ENCODE peak calls at places on chromosomes 16 and 17, in four cellular contexts. A is right cardiac atrium; L is IMR-90; B is CD4-positive, alpha-beta memory T cell. D is an unnamed sample. For H3K4me1, the result is how much of the 10 kb centered on the place peaks cover.

GRCh38 chr17:38556234-38556633 is 49.5 kb downstream of the SRCIN1 start:
- DNase-seq in A (no peak), L (no peak), B (no peak), D (no peak)

GRCh38 chr16:1906846-1907165 is 11.4 kb downstream of the HS3ST6 start:
- DNase-seq in A (no peak), L (no peak), B (no peak), D (no peak)

GRCh38 chr17:9002610-9003354 is 18.5 kb upstream of the NTN1 start:
- DNase-seq in A (peak), L (no peak), B (no peak), D (no peak)

GRCh38 chr16:25747160-25747758 is 55.5 kb downstream of the HS3ST4 start:
- DNase-seq in A (no peak), L (no peak), B (no peak), D (peak)

GRCh38 chr16:65178151-65178550 is 56.3 kb upstream of the CDH11 start:
- DNase-seq in A (no peak), L (peak), B (no peak), D (no peak)

GRCh38 chr17:77875051-77875780 is 83.3 kb upstream of the TNRC6C start:
- DNase-seq in A (peak), L (peak), B (no peak), D (no peak)

GRCh38 chr17:77640916-77641605 is 317.4 kb upstream of the TNRC6C start:
- DNase-seq in A (no peak), L (no peak), B (no peak), D (no peak)

GRCh38 chr16:69855587-69855986 is 93.5 kb downstream of the WWP2 start:
- DNase-seq in A (no peak), L (no peak), B (no peak), D (no peak)

GRCh38 chr16:13594798-13595197 is 325.2 kb upstream of the ERCC4 start:
- DNase-seq in A (no peak), L (no peak), B (no peak), D (peak)

GRCh38 chr17:2244545-2245525 is 58.8 kb downstream of the SMG6 start:
- DNase-seq in A (peak), L (peak), B (peak), D (peak)

GRCh38 chr17:7748098-7748775 is 30.7 kb downstream of the DNAH2 start:
- DNase-seq in A (no peak), L (peak), B (no peak), D (no peak)

GRCh38 chr17:16987830-16988601 is 16.1 kb upstream of the TNFRSF13B start:
- DNase-seq in A (peak), L (peak), B (peak), D (no peak)

GRCh38 chr17:45332989-45333701 is 16.3 kb upstream of the MAP3K14 start:
- DNase-seq in A (no peak), L (no peak), B (no peak), D (no peak)

GRCh38 chr17:19317359-19318095 is 45.0 kb downstream of the B9D1 start:
- DNase-seq in A (peak), L (peak), B (no peak), D (peak)

GRCh38 chr16:55475919-55476318 is 3.1 kb upstream of the MMP2 start:
- DNase-seq in A (no peak), L (no peak), B (no peak), D (no peak)

GRCh38 chr17:2214047-2214717 is 89.4 kb downstream of the SMG6 start:
- DNase-seq in A (peak), L (peak), B (no peak), D (no peak)

GRCh38 chr16:25257956-25258855 is 561 bp upstream of the ZKSCAN2 start:
- DNase-seq in A (peak), L (peak), B (peak), D (peak)

GRCh38 chr17:27513849-27514248 is 57.6 kb downstream of the KSR1 start:
- DNase-seq in A (no peak), L (no peak), B (no peak), D (no peak)

GRCh38 chr16:30715777-30716445 is 16.9 kb downstream of the SRCAP start:
- DNase-seq in A (no peak), L (peak), B (peak), D (no peak)

GRCh38 chr17:56594528-56595418 is 1.3 kb downstream of the NOG start:
- DNase-seq in A (peak), L (peak), B (peak), D (no peak)
- H3K4me1 ChIP-seq in A (under half), L (under half), B (under half), D (under half)

DNA sequence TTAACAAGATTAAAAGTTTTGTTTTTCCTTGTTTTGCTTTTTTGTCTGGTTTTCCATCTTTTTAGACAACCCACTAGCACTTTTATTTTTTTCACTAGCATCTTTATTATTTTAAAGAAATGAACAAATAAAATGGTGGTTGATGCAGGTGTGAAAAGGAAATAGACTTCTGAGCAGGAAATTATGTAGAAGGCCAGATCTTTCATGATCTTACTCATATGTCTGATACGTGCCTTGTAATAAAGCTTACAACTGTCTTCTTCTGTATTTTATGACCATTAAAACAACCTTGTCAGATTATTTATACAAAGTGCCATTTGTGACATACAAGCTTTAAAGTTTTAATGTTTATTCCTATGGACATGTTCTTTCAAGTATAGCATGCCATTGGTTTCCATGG is 6.3 kb downstream of the SLFN12L start:
- DNase-seq in A (no peak), L (no peak), B (peak), D (no peak)
- H3K4me1 ChIP-seq in A (under half), L (under half), B (half or more), D (under half)

GRCh38 chr17:76597156-76598003 is 11.7 kb upstream of the ST6GALNAC2 start:
- DNase-seq in A (no peak), L (no peak), B (no peak), D (no peak)
- H3K4me1 ChIP-seq in A (under half), L (under half), B (under half), D (under half)

GRCh38 chr16:58474296-58474695 is 25.6 kb upstream of the NDRG4 start:
- DNase-seq in A (no peak), L (no peak), B (no peak), D (no peak)
- H3K4me1 ChIP-seq in A (under half), L (under half), B (under half), D (under half)

DNA sequence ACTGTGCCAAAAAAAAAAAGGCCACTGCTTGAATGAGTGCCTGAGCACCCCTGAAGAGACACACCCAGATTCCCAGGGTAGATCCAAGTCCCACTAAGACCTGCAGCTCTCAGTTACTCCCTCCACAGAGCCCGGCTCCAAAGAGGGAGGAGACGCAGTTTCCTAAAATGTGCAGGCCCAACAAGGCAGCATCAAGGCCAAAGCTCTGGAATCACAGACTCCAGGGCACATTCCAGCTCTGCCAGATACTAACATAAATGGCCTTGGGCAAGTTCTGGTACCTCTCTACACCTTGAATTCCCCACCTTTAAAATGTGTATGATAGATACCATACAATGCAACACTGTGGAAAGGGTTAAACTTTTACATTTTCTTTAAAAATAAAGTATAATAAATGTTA is 57.0 kb downstream of the GAS7 start:
- DNase-seq in A (no peak), L (no peak), B (no peak), D (no peak)
- H3K4me1 ChIP-seq in A (under half), L (under half), B (under half), D (under half)

DNA sequence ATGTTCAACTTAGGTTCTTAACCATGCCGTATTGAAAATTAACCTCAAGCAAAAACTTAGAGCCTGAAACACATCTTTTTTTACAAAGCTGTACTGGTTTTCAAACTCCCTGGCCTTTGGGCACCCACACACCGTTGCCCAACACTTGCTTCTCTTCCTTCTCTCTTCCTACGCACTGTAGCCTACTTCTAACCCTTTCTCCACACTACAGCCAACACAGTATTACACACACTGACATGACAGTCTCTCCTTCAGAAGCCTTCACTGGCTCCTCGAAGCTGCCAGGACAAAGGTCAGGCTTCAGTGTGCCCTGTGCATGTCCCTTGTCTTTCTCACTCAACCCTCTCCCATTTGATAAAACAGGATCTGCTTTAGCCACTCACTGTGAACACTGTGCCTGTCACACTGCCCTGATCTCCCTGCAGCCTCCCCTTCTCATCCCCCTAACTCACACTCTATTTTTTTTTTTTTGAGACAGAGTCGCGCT is 8.0 kb downstream of the FANCA start:
- DNase-seq in A (no peak), L (no peak), B (no peak), D (no peak)
- H3K4me1 ChIP-seq in A (under half), L (under half), B (under half), D (under half)

GRCh38 chr17:50163846-50164696 is 1.7 kb upstream of the SGCA start:
- DNase-seq in A (peak), L (no peak), B (no peak), D (no peak)

GRCh38 chr17:50161023-50161910 is 4.5 kb upstream of the SGCA start:
- DNase-seq in A (peak), L (peak), B (peak), D (peak)

GRCh38 chr17:50164697-50164988 is 1.2 kb upstream of the SGCA start:
- DNase-seq in A (no peak), L (no peak), B (no peak), D (no peak)

GRCh38 chr17:50162466-50163254 is 3.1 kb upstream of the SGCA start:
- DNase-seq in A (no peak), L (no peak), B (no peak), D (no peak)

DNA sequence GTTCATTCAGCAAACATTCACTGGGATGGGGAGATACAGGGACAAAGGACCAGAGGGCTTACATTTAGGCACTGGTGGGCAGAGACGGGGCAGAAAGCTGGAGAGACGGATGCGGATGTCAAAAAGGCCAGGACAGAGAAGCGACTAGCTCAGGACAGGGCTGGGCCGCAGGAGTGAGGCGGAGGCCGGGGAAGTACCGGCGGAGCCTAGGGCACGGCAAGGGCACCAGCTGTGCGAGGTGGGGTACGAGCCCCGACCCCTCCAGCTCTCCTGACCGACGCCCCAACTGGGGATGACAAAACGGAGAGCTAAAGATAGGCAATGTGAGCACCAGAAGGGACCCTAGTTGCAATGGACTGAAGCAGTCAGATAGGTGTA is 3.9 kb upstream of the SGCA start:
- DNase-seq in A (peak), L (no peak), B (no peak), D (no peak)
- H3K4me1 ChIP-seq in A (under half), L (under half), B (under half), D (under half)

D was measured in iPS DF 6.9.